ENCODE peak calls at places on chromosomes 4 and X, in five cellular contexts. V is heart left ventricle, H is coronary artery, I is neural progenitor cell, B is B cell. C is an unnamed sample.
A peak's percentile ranks its signal among the peaks of the same experiment; 100 is the strongest.

GRCh38 chr4:75985116-75985515 is 5.6 kb downstream of the SDAD1 start:
- DNase-seq in H (no peak), I (no peak), B (no peak), V (no peak), C (no peak)

GRCh38 chrX:48540015-48540350 is 469 bp downstream of the TBC1D25 start:
- DNase-seq in I (no peak), V (peak; percentile 17), H (peak; percentile 76), B (peak; percentile 74), C (peak; percentile 63)

GRCh38 chr4:55020131-55020530 is 105.3 kb downstream of the KDR start:
- DNase-seq in B (no peak), I (no peak), H (no peak), V (no peak), C (no peak)

GRCh38 chr4:9937078-9937477 is 84.2 kb downstream of the SLC2A9 start:
- DNase-seq in H (no peak), B (no peak), I (no peak), V (no peak), C (peak; percentile 14)

GRCh38 chr4:26213317-26213716 is 107.5 kb upstream of the RBPJ start:
- DNase-seq in B (no peak), I (no peak), V (no peak), H (no peak), C (no peak)

GRCh38 chr4:8696369-8697127 is 104.0 kb downstream of the CPZ start:
- DNase-seq in B (no peak), V (no peak), I (no peak), H (peak; percentile 57), C (no peak)

GRCh38 chr4:115279300-115279699 is 165.9 kb upstream of the NDST4 start:
- DNase-seq in H (no peak), I (no peak), B (no peak), V (no peak), C (no peak)

GRCh38 chrX:103845165-103845653 is 13.2 kb upstream of the RAB9B start:
- DNase-seq in H (no peak), V (peak; percentile 28), I (peak; percentile 67), B (peak; percentile 47), C (peak; percentile 62)

GRCh38 chr4:164572877-164573279 is 181.1 kb upstream of the SMIM31 start:
- DNase-seq in I (no peak), B (no peak), V (no peak), H (no peak), C (no peak)

GRCh38 chr4:1512738-1513660 is 106.8 kb upstream of the NKX1-1 start:
- DNase-seq in H (no peak), B (peak; percentile 58), I (peak; percentile 89), V (no peak), C (peak; percentile 58)

DNA sequence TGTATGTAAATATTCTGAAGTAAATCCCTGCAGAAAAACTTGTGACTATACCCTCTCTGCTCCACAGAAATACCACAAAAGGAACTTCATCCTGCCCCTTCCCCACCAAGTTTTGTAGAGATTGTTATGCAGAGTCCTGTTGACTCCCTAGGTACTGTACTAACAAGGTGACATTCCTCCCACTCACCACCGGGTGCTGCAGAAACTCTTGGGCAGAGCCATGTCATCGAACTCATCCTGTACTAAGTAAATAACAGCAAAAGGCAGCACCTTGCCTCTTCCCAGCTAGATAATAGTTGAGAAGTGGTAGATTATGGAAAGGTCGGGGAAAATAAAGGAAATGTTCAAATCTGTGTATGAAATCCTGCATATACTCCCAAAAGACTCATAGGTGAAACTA is 233.3 kb downstream of the STPG2 start:
- DNase-seq in I (peak; percentile 6), H (no peak), B (no peak), V (no peak), C (peak; percentile 2)
- TF ChIP-seq CTCF in I (peak; percentile 27), H (no peak), B (no peak), V (no peak), C (no peak)

GRCh38 chrX:15930585-15930984 is 76.0 kb upstream of the AP1S2 start:
- DNase-seq in B (peak; percentile 8), V (no peak), H (no peak), I (peak; percentile 76), C (no peak)
- TF ChIP-seq CTCF in B (no peak), V (no peak), H (no peak), I (peak; percentile 70), C (no peak)

GRCh38 chr4:84477738-84478137 is 21.4 kb downstream of the NKX6-1 start:
- DNase-seq in I (no peak), B (no peak), H (no peak), V (no peak), C (no peak)

GRCh38 chr4:84479663-84480062 is 19.4 kb downstream of the NKX6-1 start:
- DNase-seq in V (no peak), I (peak; percentile 59), H (no peak), B (no peak), C (no peak)

GRCh38 chr4:84481077-84481878 is 17.8 kb downstream of the NKX6-1 start:
- DNase-seq in H (no peak), I (peak; percentile 63), V (no peak), B (no peak), C (no peak)

GRCh38 chr4:84481879-84482245 is 17.2 kb downstream of the NKX6-1 start:
- DNase-seq in H (no peak), I (peak; percentile 54), B (no peak), V (no peak), C (no peak)

GRCh38 chr4:84480082-84480481 is 19.0 kb downstream of the NKX6-1 start:
- DNase-seq in H (no peak), V (no peak), B (no peak), I (no peak), C (no peak)
- TF ChIP-seq CTCF in H (no peak), V (no peak), B (no peak), I (no peak), C (no peak)

GRCh38 chrX:66110112-66110511 is 53.9 kb upstream of the HEPH start:
- DNase-seq in H (no peak), B (peak; percentile 44), V (no peak), I (peak; percentile 9), C (peak; percentile 10)
- TF ChIP-seq CTCF in H (no peak), B (peak; percentile 71), V (peak; percentile 22), I (peak; percentile 54), C (peak; percentile 71)

DNA sequence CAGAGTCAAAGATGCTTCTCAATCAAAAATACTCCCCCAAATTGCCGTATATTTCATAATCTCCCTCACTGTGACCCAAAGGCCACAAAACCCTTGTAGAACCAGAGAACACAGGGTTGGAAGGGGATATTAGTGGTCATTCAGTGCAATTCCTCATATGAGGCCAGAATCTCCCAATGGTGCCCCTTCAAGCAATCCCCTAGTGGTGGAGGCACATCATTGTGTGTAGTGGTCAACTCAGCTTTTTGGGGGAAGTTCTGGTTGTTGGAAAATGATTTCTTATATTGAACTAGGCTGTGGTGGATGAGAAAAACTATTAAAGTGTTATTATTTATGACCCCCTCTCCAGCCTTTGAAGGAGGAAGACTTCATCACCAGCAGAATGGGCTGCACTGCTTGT is 17.6 kb upstream of the BOD1L1 start:
- DNase-seq in B (no peak), V (no peak), I (no peak), H (no peak), C (no peak)
- TF ChIP-seq CTCF in B (no peak), V (no peak), I (peak; percentile 25), H (no peak), C (no peak)

DNA sequence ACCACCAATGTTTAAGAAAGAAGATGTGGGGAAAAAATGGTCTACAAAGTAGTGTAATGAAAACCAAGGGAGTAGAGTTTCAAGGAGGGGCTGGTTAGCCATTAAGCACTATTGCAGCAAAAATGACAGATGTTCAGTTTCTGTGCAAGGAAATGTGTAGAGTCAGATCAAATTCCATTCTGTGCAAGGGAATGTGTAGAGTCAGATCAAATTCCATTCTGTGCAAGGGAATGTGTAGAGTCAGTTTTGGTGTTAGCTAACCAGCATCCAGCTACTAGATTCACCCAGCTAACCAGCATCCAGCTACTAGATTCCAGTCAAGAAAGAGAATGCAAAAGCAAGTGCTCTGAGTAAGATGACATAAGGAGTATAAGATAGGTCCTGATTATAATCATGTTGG is 208.8 kb downstream of the COX18 start:
- DNase-seq in B (no peak), I (no peak), V (no peak), H (no peak), C (no peak)
- TF ChIP-seq CTCF in B (no peak), I (no peak), V (no peak), H (no peak), C (no peak)

DNA sequence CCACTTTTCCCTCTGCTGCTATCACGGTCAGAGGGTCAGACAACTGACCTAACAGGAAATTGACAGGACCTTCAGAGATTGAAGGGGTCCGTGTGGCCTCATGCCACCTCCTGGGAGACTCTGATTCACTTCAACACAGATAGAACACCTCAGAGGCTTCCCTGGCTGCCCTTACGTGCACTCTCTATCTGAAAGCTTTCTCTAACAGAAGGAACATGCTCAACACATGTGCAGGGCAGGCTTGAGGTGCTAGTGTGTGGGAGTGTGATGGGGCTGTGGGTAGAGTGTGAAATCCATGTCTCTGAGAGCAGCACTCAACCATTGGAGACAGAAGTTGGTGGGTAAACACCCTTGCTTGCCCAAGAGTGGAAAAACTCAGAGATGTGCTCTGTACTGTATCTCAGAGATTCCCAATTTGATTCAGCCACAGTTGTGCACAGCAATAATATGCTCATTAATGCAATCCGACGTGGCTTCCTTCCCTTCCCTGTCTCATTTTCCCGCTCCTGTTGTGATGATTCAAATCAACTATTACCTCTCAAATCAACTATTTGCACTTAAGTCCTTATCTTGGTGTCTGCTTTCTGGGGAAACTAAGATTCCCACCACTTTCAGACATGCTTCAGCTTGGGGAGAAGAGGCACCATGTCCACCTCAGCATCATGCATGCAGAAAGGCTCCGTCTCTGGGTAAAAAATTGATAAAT is 62.0 kb upstream of the MAGEB2 start:
- DNase-seq in V (no peak), I (no peak), H (no peak), B (no peak), C (no peak)
- TF ChIP-seq CTCF in V (no peak), I (no peak), H (no peak), B (no peak), C (no peak)

GRCh38 chr4:96228463-96228862 is 388.6 kb downstream of the PDHA2 start:
- DNase-seq in I (no peak), V (no peak), H (no peak), B (no peak), C (no peak)
- TF ChIP-seq CTCF in I (no peak), V (no peak), H (no peak), B (no peak), C (no peak)

DNA sequence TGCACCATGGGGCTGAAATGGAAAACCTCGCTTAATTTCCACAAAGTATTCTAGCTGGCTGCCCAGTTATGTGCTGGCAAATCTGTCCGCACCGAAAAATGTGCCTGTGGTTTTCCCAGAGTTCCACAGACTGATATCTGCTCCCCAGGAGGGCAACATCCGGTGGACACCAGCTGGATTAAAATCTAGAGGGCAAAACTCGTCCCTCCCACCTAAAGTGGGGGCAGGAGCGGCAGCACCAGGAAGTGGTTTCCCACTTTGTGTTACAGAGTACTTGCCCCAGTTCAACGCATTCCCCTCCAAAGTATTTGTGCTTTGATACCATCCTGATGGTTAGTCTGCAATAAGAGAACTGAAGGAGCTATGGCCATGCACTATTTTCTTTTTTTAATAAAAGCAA is 187.6 kb downstream of the TSPAN5 start:
- DNase-seq in V (no peak), H (no peak), I (no peak), B (no peak), C (no peak)
- TF ChIP-seq CTCF in V (no peak), H (no peak), I (no peak), B (no peak), C (no peak)